ENCODE peak calls at places on chromosome 4, in four cellular contexts. X is K562, I is GM12878, W is HepG2. P is an unnamed sample.

GRCh38 chr4:101349346-101350064 is 2.2 kb upstream of the PPP3CA start:
- DNase-seq in X (no peak), I (no peak), W (no peak), P (no peak)

GRCh38 chr4:181293541-181293940 is 949.7 kb upstream of the TENM3 start:
- DNase-seq in X (no peak), I (no peak), W (no peak), P (no peak)

GRCh38 chr4:76200771-76201224 is 12.8 kb downstream of the SCARB2 start:
- DNase-seq in X (no peak), I (no peak), W (peak; percentile 77), P (no peak)

GRCh38 chr4:10438924-10439323 is 18.3 kb downstream of the ZNF518B start:
- DNase-seq in X (no peak), I (no peak), W (no peak), P (no peak)

GRCh38 chr4:82599336-82599735 is 37.5 kb upstream of the TMEM150C start:
- DNase-seq in X (peak; percentile 28), I (no peak), W (peak; percentile 51), P (peak; percentile 26)

GRCh38 chr4:72169861-72170260 is 138.1 kb downstream of the NPFFR2 start:
- DNase-seq in X (no peak), I (no peak), W (no peak), P (no peak)

GRCh38 chr4:53313510-53313909 is 52.4 kb downstream of the SCFD2 start:
- DNase-seq in X (peak; percentile 33), I (no peak), W (peak; percentile 43), P (no peak)

GRCh38 chr4:173056271-173056670 is 112.3 kb upstream of the GALNT7 start:
- DNase-seq in X (no peak), I (no peak), W (no peak), P (no peak)

GRCh38 chr4:95693594-95693993 is 144.8 kb upstream of the UNC5C start:
- DNase-seq in X (no peak), I (no peak), W (no peak), P (peak; percentile 12)

GRCh38 chr4:76996445-76996844 is 46.9 kb downstream of the SEPTIN11 start:
- DNase-seq in X (no peak), I (no peak), W (no peak), P (no peak)

GRCh38 chr4:158670975-158671664 is 567 bp downstream of the C4orf46 start:
- DNase-seq in X (peak; percentile 28), I (peak; percentile 30), W (peak; percentile 59), P (peak; percentile 53)

GRCh38 chr4:86307432-86307831 is 52.4 kb downstream of the MAPK10 start:
- DNase-seq in X (no peak), I (no peak), W (no peak), P (no peak)

GRCh38 chr4:47669946-47670345 is 167.9 kb downstream of the CORIN start:
- DNase-seq in X (no peak), I (no peak), W (no peak), P (no peak)

GRCh38 chr4:155818639-155819038 is 47.4 kb downstream of the ASIC5 start:
- DNase-seq in X (no peak), I (no peak), W (no peak), P (no peak)

GRCh38 chr4:176780995-176781738 is 11.6 kb downstream of the VEGFC start:
- DNase-seq in X (no peak), I (no peak), W (no peak), P (no peak)

GRCh38 chr4:25873632-25874129 is 10.9 kb upstream of the SEL1L3 start:
- DNase-seq in X (no peak), I (no peak), W (no peak), P (no peak)

GRCh38 chr4:102598102-102598758 is 97.1 kb downstream of the NFKB1 start:
- DNase-seq in X (no peak), I (no peak), W (no peak), P (no peak)

GRCh38 chr4:150781108-150781663 is 199.2 kb downstream of the MAB21L2 start:
- DNase-seq in X (no peak), I (no peak), W (no peak), P (no peak)

GRCh38 chr4:153451931-153452660 is 14.1 kb upstream of the TMEM131L start:
- DNase-seq in X (no peak), I (no peak), W (no peak), P (no peak)

GRCh38 chr4:15659768-15660394 is 4.7 kb upstream of the FBXL5 start:
- DNase-seq in X (no peak), I (no peak), W (no peak), P (no peak)

GRCh38 chr4:87465739-87466366 is 43.5 kb downstream of the NUDT9 start:
- DNase-seq in X (peak; percentile 23), I (peak; percentile 9), W (peak; percentile 45), P (peak; percentile 27)

GRCh38 chr4:98509641-98510170 is 148.7 kb downstream of the TSPAN5 start:
- DNase-seq in X (no peak), I (no peak), W (no peak), P (no peak)

GRCh38 chr4:98510340-98510739 is 148.1 kb downstream of the TSPAN5 start:
- DNase-seq in X (no peak), I (no peak), W (no peak), P (no peak)

GRCh38 chr4:98508248-98508647 is 150.2 kb downstream of the TSPAN5 start:
- DNase-seq in X (no peak), I (no peak), W (no peak), P (no peak)

GRCh38 chr4:98507299-98507698 is 151.1 kb downstream of the TSPAN5 start:
- DNase-seq in X (no peak), I (no peak), W (no peak), P (no peak)

GRCh38 chr4:98508825-98509539 is 149.4 kb downstream of the TSPAN5 start:
- DNase-seq in X (no peak), I (no peak), W (no peak), P (peak; percentile 21)
- TF ChIP-seq TARDBP in X (no peak), I (no peak), W (no peak), P (no peak)

DNA sequence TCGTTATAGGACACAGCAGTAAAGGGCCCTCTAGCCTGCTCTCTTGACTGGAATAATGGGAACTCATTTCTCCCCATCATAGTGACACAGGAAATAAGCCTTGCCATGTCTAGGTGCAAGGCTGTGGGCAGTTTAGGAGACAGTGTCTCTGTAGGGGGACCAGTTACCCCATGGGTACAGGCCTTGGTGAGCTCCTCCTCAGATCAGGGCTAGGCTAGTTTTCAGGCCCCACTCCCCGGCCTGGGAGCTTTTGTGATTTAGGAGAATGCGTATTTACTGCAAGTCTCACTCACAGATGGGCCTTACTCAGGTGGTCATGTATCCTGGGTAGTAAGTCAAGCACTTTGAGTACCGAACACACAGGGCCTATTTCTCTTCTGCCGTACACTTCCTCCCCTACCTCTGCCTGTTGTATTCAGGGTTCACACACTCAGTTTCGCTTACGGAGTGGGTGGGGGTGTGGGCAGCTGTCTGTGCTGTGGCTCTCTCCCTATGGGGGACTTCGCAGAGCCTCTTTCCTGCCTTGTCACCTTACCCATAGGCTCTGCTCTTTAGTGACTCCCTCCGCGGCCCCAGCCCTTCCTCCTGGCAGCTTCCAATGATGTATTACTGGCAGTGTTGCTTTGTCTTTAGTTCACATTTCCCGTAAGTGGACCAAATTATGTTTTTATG is 34.2 kb downstream of the FAM193A start:
- DNase-seq in X (no peak), I (peak; percentile 30), W (no peak), P (no peak)
- TF ChIP-seq TARDBP in X (no peak), I (no peak), W (no peak), P (no peak)

GRCh38 chr4:123613586-123614344 is 217.2 kb downstream of the SPRY1 start:
- DNase-seq in X (no peak), I (no peak), W (no peak), P (no peak)

GRCh38 chr4:123619895-123620294 is 223.3 kb downstream of the SPRY1 start:
- DNase-seq in X (no peak), I (no peak), W (peak; percentile 56), P (no peak)

GRCh38 chr4:123618606-123619005 is 222.0 kb downstream of the SPRY1 start:
- DNase-seq in X (no peak), I (no peak), W (no peak), P (no peak)

GRCh38 chr4:123619326-123619725 is 222.7 kb downstream of the SPRY1 start:
- DNase-seq in X (no peak), I (no peak), W (no peak), P (no peak)

GRCh38 chr4:123616970-123617392 is 220.4 kb downstream of the SPRY1 start:
- DNase-seq in X (no peak), I (no peak), W (no peak), P (peak; percentile 17)
- TF ChIP-seq TARDBP in X (no peak), I (no peak), W (no peak), P (no peak)

GRCh38 chr4:185143596-185143969 is 517 bp downstream of the SLC25A4 start:
- DNase-seq in X (peak; percentile 19), I (no peak), W (peak; percentile 22), P (peak; percentile 14)
- TF ChIP-seq TARDBP in X (no peak), I (no peak), W (no peak), P (no peak)

GRCh38 chr4:6308890-6309643 is 39.4 kb downstream of the WFS1 start:
- DNase-seq in X (no peak), I (no peak), W (peak; percentile 79), P (no peak)
- TF ChIP-seq TARDBP in X (no peak), I (no peak), W (peak; percentile 80), P (no peak)

GRCh38 chr4:13413719-13414437 is 70.3 kb downstream of the RAB28 start:
- DNase-seq in X (no peak), I (no peak), W (no peak), P (no peak)
- TF ChIP-seq TARDBP in X (no peak), I (no peak), W (no peak), P (no peak)

DNA sequence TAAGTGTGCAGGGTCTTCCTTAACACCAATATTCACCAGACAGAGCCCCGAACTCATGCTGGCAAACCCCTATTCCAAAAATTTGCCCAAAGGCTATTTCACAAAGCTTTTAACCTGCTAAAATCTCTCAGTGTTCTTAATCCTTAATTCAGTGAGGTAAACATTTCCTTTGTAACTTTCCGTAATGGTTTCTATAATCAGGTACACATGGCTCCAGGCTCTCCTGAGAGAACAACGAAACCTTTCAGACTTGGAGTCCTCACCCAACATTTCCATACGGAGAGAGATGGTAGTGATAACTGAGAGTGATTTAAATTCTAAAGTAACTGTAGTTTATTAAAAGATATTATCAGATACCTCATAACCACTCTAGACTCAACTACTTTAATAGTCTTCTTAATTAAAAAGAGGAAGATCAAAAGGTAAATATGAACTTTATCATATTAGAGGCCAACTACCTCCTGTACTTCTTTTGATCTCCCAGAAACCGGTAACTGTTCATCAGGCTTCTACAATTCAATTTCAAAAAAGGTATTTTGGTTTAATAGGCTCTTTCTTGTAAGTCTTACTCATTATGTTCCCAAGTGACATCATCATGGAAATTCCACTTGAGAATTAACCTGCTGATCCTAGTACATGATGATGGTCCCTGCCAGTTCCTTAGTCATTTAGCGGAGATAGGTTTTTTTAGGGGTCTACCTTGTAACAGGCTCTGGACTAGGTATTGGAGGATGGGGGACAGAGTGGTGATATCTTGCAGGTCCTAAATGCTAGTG is 91.4 kb upstream of the UCP1 start:
- DNase-seq in X (no peak), I (no peak), W (no peak), P (no peak)
- TF ChIP-seq TARDBP in X (no peak), I (no peak), W (no peak), P (no peak)

GRCh38 chr4:168540086-168540864 is 43.4 kb downstream of the PALLD start:
- DNase-seq in X (no peak), I (no peak), W (no peak), P (no peak)
- TF ChIP-seq TARDBP in X (no peak), I (no peak), W (no peak), P (no peak)

P was measured in HEK293T.